ENCODE peak calls at places on chromosomes 1 and 21, in four cellular contexts. W, H, Q and C are unnamed samples.

GRCh38 chr1:63679076-63679475 is 85.9 kb downstream of the PGM1 start:
- DNase-seq in W (no peak), H (no peak), Q (peak; percentile 58), C (no peak)

GRCh38 chr1:101992816-101993575 is 3.7 kb downstream of the OLFM3 start:
- DNase-seq in W (no peak), H (no peak), Q (no peak), C (no peak)

GRCh38 chr1:1020415-1021009 is 592 bp downstream of the AGRN start:
- DNase-seq in W (no peak), H (no peak), Q (peak; percentile 58), C (no peak)

GRCh38 chr1:9316080-9316444 is 23.4 kb downstream of the SPSB1 start:
- DNase-seq in W (no peak), H (no peak), Q (peak; percentile 41), C (no peak)

GRCh38 chr1:22861764-22862440 is 110.8 kb downstream of the LACTBL1 start:
- DNase-seq in W (no peak), H (no peak), Q (peak; percentile 86), C (no peak)

GRCh38 chr1:235838021-235838420 is 28.7 kb downstream of the LYST start:
- DNase-seq in W (no peak), H (no peak), Q (no peak), C (no peak)

GRCh38 chr1:39272791-39273071 is 68.2 kb downstream of the MACF1 start:
- DNase-seq in W (no peak), H (no peak), Q (no peak), C (no peak)

GRCh38 chr1:224067621-224068457 is 46.1 kb upstream of the FBXO28 start:
- DNase-seq in W (no peak), H (no peak), Q (peak; percentile 87), C (no peak)

GRCh38 chr1:91476538-91477217 is 24.0 kb upstream of the CDC7 start:
- DNase-seq in W (no peak), H (no peak), Q (no peak), C (no peak)

GRCh38 chr1:220318673-220319072 is 46.4 kb upstream of the RAB3GAP2 start:
- DNase-seq in W (no peak), H (no peak), Q (no peak), C (no peak)

GRCh38 chr21:33403786-33404571 is 766 bp downstream of the IFNGR2 start:
- DNase-seq in W (peak; percentile 45), H (peak; percentile 84), Q (peak; percentile 86), C (peak; percentile 66)

GRCh38 chr1:33265780-33266605 is 9.7 kb downstream of the ZNF362 start:
- DNase-seq in W (no peak), H (no peak), Q (no peak), C (no peak)

GRCh38 chr1:201884472-201884871 is 4.2 kb upstream of the SHISA4 start:
- DNase-seq in W (no peak), H (peak; percentile 67), Q (no peak), C (no peak)

GRCh38 chr21:35212393-35213127 is 163.5 kb upstream of the RUNX1 start:
- DNase-seq in W (no peak), H (no peak), Q (peak; percentile 61), C (no peak)

GRCh38 chr21:27885296-27885711 is 918.4 kb upstream of the ADAMTS5 start:
- DNase-seq in W (no peak), H (peak; percentile 46), Q (no peak), C (no peak)

GRCh38 chr1:221458430-221459156 is 283.3 kb downstream of the DUSP10 start:
- DNase-seq in W (no peak), H (no peak), Q (peak; percentile 92), C (no peak)

GRCh38 chr1:58971629-58972140 is 187.8 kb upstream of the JUN start:
- DNase-seq in W (peak; percentile 65), H (no peak), Q (peak; percentile 49), C (no peak)

GRCh38 chr1:200901350-200901749 is 6.7 kb downstream of the INAVA start:
- DNase-seq in W (no peak), H (no peak), Q (no peak), C (no peak)

GRCh38 chr1:234120327-234120944 is 216.0 kb downstream of the SLC35F3 start:
- DNase-seq in W (no peak), H (no peak), Q (no peak), C (no peak)

GRCh38 chr1:109198745-109199144 is 15.0 kb upstream of the SARS1 start:
- DNase-seq in W (no peak), H (no peak), Q (peak; percentile 36), C (no peak)

GRCh38 chr1:58888776-58889341 is 105.0 kb upstream of the JUN start:
- DNase-seq in W (no peak), H (no peak), Q (peak; percentile 50), C (no peak)

GRCh38 chr1:232923739-232924386 is 26.5 kb upstream of the NTPCR start:
- DNase-seq in W (no peak), H (no peak), Q (peak; percentile 83), C (no peak)

GRCh38 chr1:78996791-78997190 is 9.7 kb downstream of the ADGRL4 start:
- DNase-seq in W (no peak), H (no peak), Q (no peak), C (no peak)

GRCh38 chr1:208988811-208989222 is 594.7 kb upstream of the CAMK1G start:
- DNase-seq in W (no peak), H (no peak), Q (peak; percentile 58), C (no peak)

GRCh38 chr1:94579876-94580294 is 38.3 kb upstream of the F3 start:
- DNase-seq in W (no peak), H (no peak), Q (peak; percentile 95), C (no peak)

GRCh38 chr1:228274452-228275153 is 66.8 kb downstream of the OBSCN start:
- DNase-seq in W (peak; percentile 10), H (no peak), Q (no peak), C (no peak)

GRCh38 chr1:228982637-228983036 is 247.4 kb downstream of the RHOU start:
- DNase-seq in W (no peak), H (no peak), Q (no peak), C (no peak)

GRCh38 chr1:78171736-78172590 is 126.2 kb downstream of the GIPC2 start:
- DNase-seq in W (no peak), H (no peak), Q (peak; percentile 79), C (no peak)

GRCh38 chr1:150092180-150092791 is 24.7 kb downstream of the VPS45 start:
- DNase-seq in W (no peak), H (no peak), Q (no peak), C (no peak)

GRCh38 chr1:213989071-213989739 is 1.4 kb downstream of the PROX1 start:
- DNase-seq in W (peak; percentile 55), H (no peak), Q (no peak), C (peak; percentile 39)

DNA sequence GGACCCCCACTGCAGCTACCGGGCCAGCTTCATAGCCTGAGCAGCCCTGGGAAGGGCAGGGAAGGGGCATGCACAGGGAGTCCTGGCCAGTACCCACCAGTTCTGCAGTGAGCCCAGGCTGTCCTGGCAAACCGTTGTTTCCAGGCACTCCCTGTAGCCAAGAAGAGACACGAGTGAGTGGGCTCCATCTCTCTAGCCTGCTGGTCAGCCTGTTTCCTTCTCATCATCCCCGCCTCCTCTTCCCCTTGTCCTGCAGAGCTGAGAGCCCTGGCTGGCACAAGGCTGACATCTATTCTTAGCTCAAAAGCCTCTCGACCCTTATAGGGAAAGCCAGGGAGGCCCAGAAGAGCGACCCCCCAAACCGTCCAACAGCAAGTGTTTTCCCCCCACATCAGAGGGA is 28.7 kb downstream of the COL16A1 start:
- DNase-seq in W (no peak), H (no peak), Q (no peak), C (no peak)
- H3K4me1 ChIP-seq in W (no peaks in the 10 kb centered on the region), H (peaks cover 15% of the 10 kb centered on the region), Q (no peaks in the 10 kb centered on the region), C (peaks cover 6% of the 10 kb centered on the region)

GRCh38 chr1:230938924-230939368 is 39.7 kb downstream of the TTC13 start:
- DNase-seq in W (peak; percentile 15), H (no peak), Q (no peak), C (peak; percentile 37)

GRCh38 chr1:230937370-230937769 is 41.3 kb downstream of the TTC13 start:
- DNase-seq in W (no peak), H (no peak), Q (no peak), C (no peak)

GRCh38 chr1:230936475-230936874 is 42.2 kb downstream of the TTC13 start:
- DNase-seq in W (no peak), H (no peak), Q (no peak), C (no peak)

GRCh38 chr1:230939806-230940489 is 38.7 kb downstream of the TTC13 start:
- DNase-seq in W (no peak), H (no peak), Q (no peak), C (no peak)

GRCh38 chr1:230935852-230936251 is 42.8 kb downstream of the TTC13 start:
- DNase-seq in W (no peak), H (no peak), Q (no peak), C (no peak)
- H3K4me3 ChIP-seq in W (no peak overlapping the region), H (no peak overlapping the region), Q (no peak overlapping the region), C (no peak overlapping the region)

GRCh38 chr1:116763787-116764465 is 9.7 kb downstream of the CD2 start:
- DNase-seq in W (no peak), H (no peak), Q (peak; percentile 46), C (peak; percentile 68)

GRCh38 chr1:116766616-116767469 is 12.6 kb downstream of the CD2 start:
- DNase-seq in W (no peak), H (no peak), Q (peak; percentile 53), C (no peak)

GRCh38 chr1:116764466-116764896 is 10.3 kb downstream of the CD2 start:
- DNase-seq in W (no peak), H (no peak), Q (no peak), C (no peak)

GRCh38 chr1:116765962-116766361 is 11.7 kb downstream of the CD2 start:
- DNase-seq in W (no peak), H (no peak), Q (peak; percentile 48), C (no peak)

DNA sequence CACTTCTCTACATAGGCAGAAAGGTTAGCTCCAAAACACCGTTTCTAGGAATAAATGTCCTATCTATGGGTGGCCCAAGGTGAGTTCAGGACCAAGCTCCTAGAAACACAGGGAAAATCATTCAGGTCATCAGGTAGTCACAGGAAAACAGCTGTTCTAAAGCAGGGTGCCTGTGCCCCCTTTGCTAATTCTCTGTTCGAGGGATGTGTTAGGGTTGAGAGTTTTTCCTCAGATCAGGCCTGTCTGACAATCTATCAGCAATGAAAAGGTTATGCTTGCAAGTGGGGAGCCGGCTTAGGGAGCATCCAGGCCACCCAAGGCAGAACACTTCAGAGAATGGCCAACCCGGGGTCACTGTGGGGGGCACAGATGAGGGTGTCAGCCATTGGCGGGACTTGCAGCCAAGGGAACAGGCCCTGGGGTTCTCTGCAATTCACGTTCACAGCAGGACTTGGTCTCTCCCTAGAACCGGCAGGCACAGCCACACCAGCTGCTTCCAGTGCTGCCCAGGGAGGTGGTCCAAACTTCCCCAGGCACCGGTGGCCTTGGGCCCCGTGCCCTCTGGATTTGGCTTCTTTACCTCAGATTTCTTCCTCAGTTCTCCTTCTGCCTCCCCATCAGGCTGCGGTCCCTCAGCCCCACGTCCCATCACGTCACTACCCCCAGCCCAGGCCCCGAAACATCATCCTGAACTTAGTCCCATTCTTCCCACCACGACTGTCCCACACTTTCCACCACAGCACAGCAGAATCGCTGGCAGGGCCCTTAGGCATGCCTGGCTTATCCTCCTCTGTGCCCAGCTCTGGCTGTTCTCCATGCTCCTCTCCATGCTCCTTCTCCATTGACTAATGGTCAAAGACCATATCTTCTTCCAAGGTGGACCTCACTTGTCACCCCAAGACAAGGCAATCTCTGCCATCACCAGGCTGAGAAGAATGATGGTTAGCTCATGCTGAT is 11.0 kb downstream of the CD2 start:
- DNase-seq in W (no peak), H (no peak), Q (no peak), C (no peak)
- H3K4me1 ChIP-seq in W (no peaks in the 10 kb centered on the region), H (no peaks in the 10 kb centered on the region), Q (no peaks in the 10 kb centered on the region), C (no peaks in the 10 kb centered on the region)

DNA sequence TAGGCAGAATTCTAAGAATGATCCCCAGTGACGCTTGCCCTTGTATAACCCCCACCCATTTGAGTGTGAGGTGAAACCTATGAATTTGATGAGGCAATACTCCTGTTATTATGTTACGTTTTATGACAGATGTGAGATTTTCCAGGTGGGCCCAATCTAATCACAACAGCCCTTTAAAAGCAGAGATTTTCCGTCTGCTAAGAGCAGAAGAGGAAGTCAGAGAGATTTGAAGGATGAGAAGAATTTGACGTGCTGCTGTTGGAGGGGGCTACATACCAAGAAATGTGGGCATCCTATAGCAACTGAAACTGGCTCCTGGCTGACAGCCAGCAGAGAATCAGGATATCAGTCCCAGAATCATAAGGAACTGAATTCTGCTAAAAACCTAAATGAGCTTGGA is 2.4 kb upstream of the SLC19A2 start:
- DNase-seq in W (no peak), H (no peak), Q (no peak), C (no peak)
- H3K4me3 ChIP-seq in W (no peak overlapping the region), H (no peak overlapping the region), Q (no peak overlapping the region), C (no peak overlapping the region)